ENCODE peak calls at places on chromosomes 7 and 10, in five cellular contexts. X is HepG2, V is endothelial cell of umbilical vein, G is HCT116, Z is IMR-90. C is an unnamed sample.

GRCh38 chr7:2923886-2924574 is 79.9 kb upstream of the GNA12 start:
- DNase-seq in X (no peak), V (no peak), G (no peak), Z (no peak), C (peak)

GRCh38 chr7:24406053-24406561 is 122.1 kb downstream of the NPY start:
- DNase-seq in X (no peak), V (no peak), G (no peak), Z (no peak), C (no peak)

GRCh38 chr10:62231371-62231770 is 37.3 kb downstream of the RTKN2 start:
- DNase-seq in X (peak), V (peak), G (no peak), Z (peak), C (no peak)

GRCh38 chr10:28058746-28059145 is 59.9 kb upstream of the ODAD2 start:
- DNase-seq in X (no peak), V (no peak), G (no peak), Z (no peak), C (no peak)

GRCh38 chr7:70093496-70093895 is 495.2 kb downstream of the AUTS2 start:
- DNase-seq in X (no peak), V (no peak), G (no peak), Z (no peak), C (no peak)

GRCh38 chr10:76031769-76032441 is 600.5 kb downstream of the LRMDA start:
- DNase-seq in X (no peak), V (no peak), G (no peak), Z (no peak), C (no peak)

GRCh38 chr7:23357190-23358093 is 58.3 kb downstream of the MALSU1 start:
- DNase-seq in X (peak), V (peak), G (peak), Z (peak), C (peak)

GRCh38 chr7:50721160-50721559 is 61.5 kb downstream of the GRB10 start:
- DNase-seq in X (no peak), V (peak), G (no peak), Z (no peak), C (no peak)

GRCh38 chr10:116723428-116724281 is 18.7 kb downstream of the HSPA12A start:
- DNase-seq in X (no peak), V (no peak), G (no peak), Z (no peak), C (no peak)

GRCh38 chr10:844552-844951 is 87.0 kb downstream of the LARP4B start:
- DNase-seq in X (no peak), V (no peak), G (no peak), Z (peak), C (no peak)

GRCh38 chr10:22911889-22912762 is 15.7 kb upstream of the ARMC3 start:
- DNase-seq in X (peak), V (peak), G (no peak), Z (no peak), C (no peak)

GRCh38 chr10:14659626-14660196 is 115.0 kb downstream of the FAM107B start:
- DNase-seq in X (no peak), V (no peak), G (no peak), Z (no peak), C (no peak)

GRCh38 chr10:132817701-132818211 is 31.8 kb upstream of the NKX6-2 start:
- DNase-seq in X (no peak), V (no peak), G (no peak), Z (no peak), C (no peak)

GRCh38 chr10:59243611-59244195 is 67.3 kb downstream of the PHYHIPL start:
- DNase-seq in X (no peak), V (no peak), G (no peak), Z (no peak), C (no peak)

DNA sequence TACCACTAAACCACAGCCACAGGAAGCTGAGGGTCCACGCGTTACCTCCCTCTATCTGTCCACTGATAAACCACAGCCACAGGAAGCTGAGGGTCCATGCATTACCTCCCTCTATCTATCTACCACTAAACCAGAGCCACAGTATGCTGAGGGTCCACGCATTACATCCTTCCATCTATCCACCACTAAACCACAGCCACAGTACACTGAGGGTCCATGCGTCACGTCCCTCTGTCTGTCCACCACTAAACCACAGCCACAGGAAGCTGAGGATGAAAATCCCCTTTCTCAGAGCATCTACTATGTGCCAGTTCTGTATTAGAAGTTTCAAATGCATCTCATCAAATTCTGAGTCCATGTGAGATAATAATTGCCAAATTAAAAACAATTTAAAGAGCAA is 589.3 kb downstream of the DNAJB6 start:
- DNase-seq in X (no peak), V (no peak), G (no peak), Z (no peak), C (no peak)
- H3K27ac ChIP-seq in X (no peak), V (no peak), G (no peak), Z (no peak), C (no peak)

GRCh38 chr7:136677456-136678365 is 190.7 kb upstream of the CHRM2 start:
- DNase-seq in X (no peak), V (no peak), G (no peak), Z (peak), C (peak)
- H2AFZ ChIP-seq in X (no peak), V (no peak), G (no peak), Z (peak), C (peak)

GRCh38 chr10:79323602-79324001 is 23.7 kb upstream of the PPIF start:
- DNase-seq in X (no peak), V (no peak), G (no peak), Z (no peak), C (no peak)
- H3K27ac ChIP-seq in X (no peak), V (no peak), G (no peak), Z (no peak), C (peak)

GRCh38 chr7:94392391-94392782 is 2.3 kb upstream of the COL1A2 start:
- DNase-seq in X (no peak), V (no peak), G (no peak), Z (no peak), C (no peak)
- H2AFZ ChIP-seq in X (no peak), V (no peak), G (no peak), Z (no peak), C (no peak)

GRCh38 chr10:72679838-72680241 is 12.1 kb upstream of the MCU start:
- DNase-seq in X (peak), V (no peak), G (no peak), Z (no peak), C (no peak)
- H3K27ac ChIP-seq in X (peak), V (no peak), G (no peak), Z (no peak), C (no peak)

GRCh38 chr10:70293169-70293813 is 9.5 kb upstream of the NPFFR1 start:
- DNase-seq in X (no peak), V (no peak), G (no peak), Z (no peak), C (no peak)
- H2AFZ ChIP-seq in X (no peak), V (no peak), G (no peak), Z (no peak), C (no peak)

C was measured in PC-9.